ENCODE peak calls at places on chromosomes 7 and 10, in seven cellular contexts. V is neural crest cell; K is MCF 10A; Q is activated T-helper 1 cell treated with anti-CD3 and anti-CD28 coated beads, Interleukin-12 subunit alpha, Interleukin-12 subunit beta, Interleukin-2, Interleukin-4 antibody, amounts not matched to agents 30 ng/mL and 10 ng/mL and 1 ng/mL, durations not matched to agents 14 hours and 24 hours and 36 hours; F is activated effector memory CD4-positive, alpha-beta T cell treated with anti-CD3 and anti-CD28 coated beads, Interleukin-2, amount 50 U/mL, for 16 hours; X is NCI-H1092 treated with DMSO at 0.1 percent for 48 hours; Y is HFF-Myc. H is an unnamed sample.

GRCh38 chr10:27448926-27449325 is 55.2 kb upstream of the RAB18 start:
- DNase-seq in V (no peak), K (peak), Q (no peak), F (no peak), X (no peak), Y (peak), H (no peak)

GRCh38 chr7:25804154-25804553 is 347.8 kb upstream of the NFE2L3 start:
- DNase-seq in V (no peak), K (peak), Q (no peak), F (no peak), X (no peak), Y (no peak), H (no peak)

GRCh38 chr10:682931-683447 is 6.5 kb downstream of the DIP2C start:
- DNase-seq in V (no peak), K (no peak), Q (no peak), F (no peak), X (no peak), Y (no peak), H (no peak)

GRCh38 chr7:11185179-11185578 is 211.5 kb downstream of the PHF14 start:
- DNase-seq in V (no peak), K (no peak), Q (no peak), F (no peak), X (no peak), Y (no peak), H (no peak)

GRCh38 chr7:13639416-13639815 is 350.1 kb downstream of the ETV1 start:
- DNase-seq in V (no peak), K (no peak), Q (no peak), F (no peak), X (peak), Y (no peak), H (no peak)

GRCh38 chr7:126185959-126186580 is 1066.7 kb downstream of the GRM8 start:
- DNase-seq in V (peak), K (peak), Q (no peak), F (no peak), X (no peak), Y (no peak), H (peak)

GRCh38 chr7:52547301-52547920 is 488.0 kb upstream of the POM121L12 start:
- DNase-seq in V (no peak), K (no peak), Q (no peak), F (no peak), X (no peak), Y (no peak), H (no peak)

GRCh38 chr10:129642427-129642826 is 175.4 kb downstream of the MGMT start:
- DNase-seq in V (no peak), K (peak), Q (no peak), F (no peak), X (no peak), Y (no peak), H (no peak)

GRCh38 chr10:18532881-18533535 is 118.4 kb downstream of the NSUN6 start:
- DNase-seq in V (no peak), K (no peak), Q (no peak), F (no peak), X (no peak), Y (no peak), H (no peak)

GRCh38 chr7:30924624-30925023 is 13.0 kb downstream of the AQP1 start:
- DNase-seq in V (no peak), K (no peak), Q (no peak), F (peak), X (no peak), Y (no peak), H (no peak)

GRCh38 chr10:16948335-16948734 is 131.1 kb upstream of the RSU1 start:
- DNase-seq in V (no peak), K (no peak), Q (no peak), F (peak), X (no peak), Y (no peak), H (no peak)

GRCh38 chr7:71521506-71521905 is 389.6 kb downstream of the GALNT17 start:
- DNase-seq in V (no peak), K (no peak), Q (no peak), F (no peak), X (no peak), Y (no peak), H (no peak)

GRCh38 chr10:22821501-22821900 is 106.4 kb upstream of the ARMC3 start:
- DNase-seq in V (no peak), K (no peak), Q (no peak), F (no peak), X (no peak), Y (peak), H (no peak)

GRCh38 chr7:28211006-28211405 is 30.4 kb upstream of the JAZF1 start:
- DNase-seq in V (no peak), K (no peak), Q (no peak), F (peak), X (no peak), Y (no peak), H (no peak)

GRCh38 chr7:4861673-4862072 is at the start of gene PAPOLB:
- DNase-seq in V (no peak), K (no peak), Q (no peak), F (no peak), X (no peak), Y (no peak), H (no peak)

GRCh38 chr7:100367251-100367620 is 6.1 kb upstream of the PILRA start:
- DNase-seq in V (no peak), K (no peak), Q (no peak), F (no peak), X (no peak), Y (no peak), H (no peak)

GRCh38 chr7:104969183-104969582 is 44.8 kb upstream of the KMT2E start:
- DNase-seq in V (no peak), K (no peak), Q (no peak), F (no peak), X (no peak), Y (no peak), H (no peak)

GRCh38 chr7:150586068-150586777 is 19.0 kb downstream of the GIMAP4 start:
- DNase-seq in V (no peak), K (no peak), Q (no peak), F (no peak), X (no peak), Y (no peak), H (no peak)

H was measured in SK-N-MC.